ENCODE peak calls at places on chromosomes 5 and 9, in eight cellular contexts. G is cardiac muscle cell; J is GM20000; V is ascending aorta; F is amniotic stem cell; A is activated CD4-positive, alpha-beta T cell treated with anti-CD3 and anti-CD28 coated beads for 4 hours; N is fibroblast of lung; T is NT2/D1. H is an unnamed sample.

GRCh38 chr9:120928015-120928719 is 1.6 kb upstream of the TRAF1 start:
- DNase-seq in N (no peak), A (peak), T (no peak), G (no peak), V (no peak), J (no peak), F (no peak), H (no peak)

GRCh38 chr5:129771058-129771838 is 23.4 kb downstream of the MINAR2 start:
- DNase-seq in J (peak), N (peak), G (peak), T (peak), A (peak), V (no peak), F (peak), H (no peak)

GRCh38 chr5:23405316-23406068 is 101.9 kb upstream of the PRDM9 start:
- DNase-seq in F (no peak), G (peak), J (no peak), N (no peak), V (no peak), A (no peak), T (no peak), H (no peak)

GRCh38 chr9:79221084-79221483 is 350.7 kb upstream of the TLE4 start:
- DNase-seq in J (no peak), N (peak), T (no peak), A (no peak), V (no peak), G (peak), F (peak), H (no peak)

GRCh38 chr5:14873093-14873492 is 1.5 kb upstream of the ANKH start:
- DNase-seq in T (no peak), F (no peak), N (no peak), J (no peak), A (no peak), V (no peak), G (no peak), H (no peak)

GRCh38 chr5:124935060-124935459 is 188.6 kb upstream of the ZNF608 start:
- DNase-seq in V (no peak), T (no peak), F (no peak), N (no peak), A (no peak), G (no peak), J (peak), H (no peak)

GRCh38 chr5:111227805-111228204 is 3.6 kb downstream of the CAMK4 start:
- DNase-seq in J (no peak), N (peak), A (peak), V (no peak), G (peak), F (no peak), T (no peak), H (no peak)

GRCh38 chr9:92974161-92974661 is 26.9 kb downstream of the FGD3 start:
- DNase-seq in A (no peak), V (no peak), F (no peak), G (no peak), J (no peak), T (no peak), N (no peak), H (no peak)

GRCh38 chr5:161847896-161848510 is at the start of gene GABRA1:
- DNase-seq in F (no peak), J (no peak), V (no peak), T (peak), A (no peak), N (no peak), G (peak), H (peak)

GRCh38 chr5:134510970-134511795 is 14.3 kb upstream of the JADE2 start:
- DNase-seq in V (no peak), F (no peak), A (peak), J (no peak), N (peak), T (peak), G (peak), H (no peak)

GRCh38 chr9:127290666-127291065 is 26.1 kb downstream of the GARNL3 start:
- DNase-seq in A (no peak), N (no peak), G (no peak), F (no peak), V (no peak), T (no peak), J (no peak), H (no peak)

GRCh38 chr9:117411547-117411946 is 3.3 kb downstream of the ASTN2 start:
- DNase-seq in J (peak), A (no peak), G (peak), F (no peak), V (no peak), N (peak), T (no peak), H (no peak)

GRCh38 chr9:104775574-104775936 is 11.6 kb downstream of the NIPSNAP3B start:
- DNase-seq in J (peak), A (no peak), F (no peak), T (no peak), N (no peak), G (no peak), V (no peak), H (no peak)

GRCh38 chr5:108381034-108381954 is 604 bp downstream of the FBXL17 start:
- DNase-seq in G (peak), J (peak), N (peak), A (peak), F (no peak), V (no peak), T (peak), H (no peak)

GRCh38 chr9:38008168-38009034 is 60.6 kb downstream of the SHB start:
- DNase-seq in N (peak), F (peak), J (peak), G (peak), A (peak), T (no peak), V (no peak), H (no peak)

GRCh38 chr9:128159073-128159783 is 837 bp upstream of the BBLN start:
- DNase-seq in N (no peak), J (peak), V (no peak), G (no peak), A (peak), F (no peak), T (no peak), H (no peak)

GRCh38 chr5:146173597-146173996 is 8.9 kb downstream of the LARS1 start:
- DNase-seq in F (no peak), A (no peak), V (no peak), N (no peak), J (peak), G (no peak), T (no peak), H (no peak)

GRCh38 chr9:27573699-27574265 is 501 bp upstream of the C9orf72 start:
- DNase-seq in T (peak), N (peak), V (peak), A (peak), J (peak), G (peak), F (peak), H (peak)

GRCh38 chr5:61330879-61331406 is 1.1 kb upstream of the ZSWIM6 start:
- DNase-seq in N (peak), J (peak), G (peak), V (peak), A (peak), T (no peak), F (peak), H (no peak)

GRCh38 chr5:10124287-10124686 is 125.4 kb downstream of the ATPSCKMT start:
- DNase-seq in F (no peak), A (no peak), N (no peak), T (no peak), J (no peak), V (no peak), G (no peak), H (no peak)

GRCh38 chr9:108844856-108845255 is 10.9 kb downstream of the ACTL7B start:
- DNase-seq in N (no peak), J (no peak), V (no peak), T (no peak), G (no peak), F (no peak), A (no peak), H (no peak)

GRCh38 chr9:69946800-69947437 is 96.7 kb upstream of the MAMDC2 start:
- DNase-seq in G (peak), V (no peak), N (peak), J (no peak), A (no peak), F (peak), T (no peak), H (no peak)

GRCh38 chr5:146428658-146429057 is 18.5 kb upstream of the TCERG1 start:
- DNase-seq in V (no peak), F (no peak), G (no peak), N (no peak), T (no peak), J (no peak), A (no peak), H (no peak)

GRCh38 chr5:38591450-38591849 is 35.0 kb upstream of the LIFR start:
- DNase-seq in N (peak), V (no peak), T (no peak), A (no peak), G (no peak), F (no peak), J (no peak), H (no peak)

GRCh38 chr5:67010684-67011409 is 185.8 kb downstream of the CD180 start:
- DNase-seq in N (peak), A (no peak), T (no peak), J (no peak), V (no peak), G (peak), F (no peak), H (no peak)

GRCh38 chr5:171080151-171080938 is 218.5 kb downstream of the RANBP17 start:
- DNase-seq in G (no peak), A (no peak), J (no peak), F (no peak), V (no peak), N (no peak), T (no peak), H (no peak)

GRCh38 chr9:87597710-87598200 is 100.1 kb downstream of the DAPK1 start:
- DNase-seq in G (no peak), F (no peak), T (no peak), A (no peak), V (no peak), J (no peak), N (no peak), H (no peak)

GRCh38 chr9:130935660-130936271 is 3.3 kb downstream of the FIBCD1 start:
- DNase-seq in T (no peak), J (no peak), A (no peak), V (no peak), N (no peak), G (no peak), F (no peak), H (no peak)

GRCh38 chr9:81620009-81620405 is 69.3 kb downstream of the TLE1 start:
- DNase-seq in F (no peak), V (no peak), N (no peak), J (no peak), T (no peak), G (no peak), A (no peak), H (no peak)

GRCh38 chr5:175826980-175827379 is 44.4 kb upstream of the CPLX2 start:
- DNase-seq in G (no peak), A (no peak), F (no peak), V (no peak), T (no peak), N (no peak), J (no peak), H (no peak)

GRCh38 chr5:72292411-72292810 is 27.6 kb downstream of the MRPS27 start:
- DNase-seq in V (no peak), T (no peak), N (no peak), J (no peak), A (no peak), F (no peak), G (no peak), H (no peak)

GRCh38 chr5:34923694-34924461 is 5.5 kb upstream of the DNAJC21 start:
- DNase-seq in F (peak), T (no peak), V (no peak), J (peak), N (peak), G (peak), A (peak), H (no peak)

GRCh38 chr5:172141949-172142319 is 46.1 kb downstream of the STK10 start:
- DNase-seq in A (no peak), N (no peak), J (no peak), T (no peak), G (no peak), F (no peak), V (no peak), H (no peak)

GRCh38 chr5:77873239-77873638 is 97.1 kb upstream of the TBCA start:
- DNase-seq in N (no peak), V (no peak), T (no peak), A (no peak), F (no peak), J (no peak), G (no peak), H (no peak)

GRCh38 chr5:67287795-67288194 is 91.2 kb upstream of the CD180 start:
- DNase-seq in A (no peak), V (no peak), G (peak), N (peak), F (peak), T (no peak), J (no peak), H (no peak)

GRCh38 chr5:138611295-138612220 is 36.4 kb upstream of the HSPA9 start:
- DNase-seq in G (peak), V (no peak), N (peak), A (no peak), J (no peak), F (no peak), T (no peak), H (no peak)

GRCh38 chr5:168364738-168365550 is 73.5 kb downstream of the WWC1 start:
- DNase-seq in T (no peak), G (peak), J (no peak), N (peak), A (no peak), V (no peak), F (no peak), H (no peak)

GRCh38 chr5:50595199-50595598 is 71.2 kb upstream of the PARP8 start:
- DNase-seq in T (no peak), F (no peak), N (peak), A (no peak), J (no peak), G (peak), V (no peak), H (no peak)

GRCh38 chr5:151141535-151141934 is 16.0 kb downstream of the ANXA6 start:
- DNase-seq in J (peak), A (peak), T (no peak), V (no peak), N (peak), F (no peak), G (no peak), H (no peak)